ENCODE peak calls at places on chromosomes 7 and 10, in four cellular contexts. G, P, C and W are unnamed samples.

GRCh38 chr7:124155400-124156022 is 122.6 kb upstream of the TMEM229A start:
- DNase-seq in G (peak), P (no peak), C (no peak), W (no peak)

GRCh38 chr7:96497567-96497966 is 175.7 kb upstream of the SLC25A13 start:
- DNase-seq in G (no peak), P (no peak), C (no peak), W (no peak)

GRCh38 chr10:5891009-5891408 is 966 bp downstream of the FBH1 start:
- DNase-seq in G (no peak), P (no peak), C (no peak), W (no peak)

GRCh38 chr7:25391295-25391861 is 163.1 kb upstream of the NPVF start:
- DNase-seq in G (peak), P (no peak), C (no peak), W (no peak)

GRCh38 chr10:75505293-75505692 is 73.9 kb downstream of the LRMDA start:
- DNase-seq in G (no peak), P (no peak), C (no peak), W (no peak)

GRCh38 chr10:12448340-12448728 is 99.0 kb downstream of the CAMK1D start:
- DNase-seq in G (no peak), P (no peak), C (no peak), W (no peak)

GRCh38 chr10:80454526-80455460 is 683 bp downstream of the TSPAN14 start:
- DNase-seq in G (no peak), P (peak), C (peak), W (no peak)

GRCh38 chr7:30740417-30741181 is 11.3 kb upstream of the INMT start:
- DNase-seq in G (peak), P (peak), C (no peak), W (no peak)

GRCh38 chr10:71439670-71440425 is 43.1 kb downstream of the CDH23 start:
- DNase-seq in G (no peak), P (no peak), C (no peak), W (no peak)

GRCh38 chr7:106895246-106895864 is 30.3 kb downstream of the PIK3CG start:
- DNase-seq in G (no peak), P (no peak), C (no peak), W (no peak)

GRCh38 chr10:24034571-24034970 is 174.4 kb upstream of the KIAA1217 start:
- DNase-seq in G (no peak), P (peak), C (no peak), W (no peak)

GRCh38 chr10:22708772-22709171 is 5.6 kb downstream of the PIP4K2A start:
- DNase-seq in G (no peak), P (no peak), C (no peak), W (no peak)

GRCh38 chr10:103967433-103968142 is 648 bp downstream of the SLK start:
- DNase-seq in G (peak), P (no peak), C (no peak), W (no peak)

GRCh38 chr7:44461387-44461786 is 29.1 kb downstream of the NUDCD3 start:
- DNase-seq in G (peak), P (no peak), C (no peak), W (no peak)

GRCh38 chr7:96855139-96855538 is 145.5 kb upstream of the SEM1 start:
- DNase-seq in G (no peak), P (no peak), C (no peak), W (no peak)

GRCh38 chr7:19061331-19061730 is 56.1 kb downstream of the TWIST1 start:
- DNase-seq in G (no peak), P (no peak), C (no peak), W (no peak)

GRCh38 chr7:100247152-100247757 is 27.5 kb downstream of the PVRIG start:
- DNase-seq in G (peak), P (peak), C (no peak), W (no peak)

GRCh38 chr7:89621925-89622641 is 532.2 kb upstream of the STEAP1 start:
- DNase-seq in G (no peak), P (no peak), C (no peak), W (no peak)

GRCh38 chr10:103768345-103768744 is 87.0 kb downstream of the SH3PXD2A start:
- DNase-seq in G (no peak), P (no peak), C (no peak), W (no peak)

GRCh38 chr7:14899065-14899464 is 3.5 kb downstream of the DGKB start:
- DNase-seq in G (no peak), P (no peak), C (no peak), W (no peak)

GRCh38 chr7:17939670-17940301 is 508 bp downstream of the SNX13 start:
- DNase-seq in G (peak), P (peak), C (peak), W (no peak)

GRCh38 chr7:1810961-1811849 is 141.1 kb downstream of the ELFN1 start:
- DNase-seq in G (no peak), P (no peak), C (no peak), W (no peak)

GRCh38 chr7:1857487-1858425 is 187.7 kb downstream of the ELFN1 start:
- DNase-seq in G (no peak), P (no peak), C (peak), W (no peak)

GRCh38 chr7:98257701-98258100 is 5.7 kb upstream of the TECPR1 start:
- DNase-seq in G (no peak), P (no peak), C (no peak), W (no peak)

GRCh38 chr7:112985377-112985987 is 101.1 kb downstream of the GPR85 start:
- DNase-seq in G (peak), P (no peak), C (no peak), W (no peak)

DNA sequence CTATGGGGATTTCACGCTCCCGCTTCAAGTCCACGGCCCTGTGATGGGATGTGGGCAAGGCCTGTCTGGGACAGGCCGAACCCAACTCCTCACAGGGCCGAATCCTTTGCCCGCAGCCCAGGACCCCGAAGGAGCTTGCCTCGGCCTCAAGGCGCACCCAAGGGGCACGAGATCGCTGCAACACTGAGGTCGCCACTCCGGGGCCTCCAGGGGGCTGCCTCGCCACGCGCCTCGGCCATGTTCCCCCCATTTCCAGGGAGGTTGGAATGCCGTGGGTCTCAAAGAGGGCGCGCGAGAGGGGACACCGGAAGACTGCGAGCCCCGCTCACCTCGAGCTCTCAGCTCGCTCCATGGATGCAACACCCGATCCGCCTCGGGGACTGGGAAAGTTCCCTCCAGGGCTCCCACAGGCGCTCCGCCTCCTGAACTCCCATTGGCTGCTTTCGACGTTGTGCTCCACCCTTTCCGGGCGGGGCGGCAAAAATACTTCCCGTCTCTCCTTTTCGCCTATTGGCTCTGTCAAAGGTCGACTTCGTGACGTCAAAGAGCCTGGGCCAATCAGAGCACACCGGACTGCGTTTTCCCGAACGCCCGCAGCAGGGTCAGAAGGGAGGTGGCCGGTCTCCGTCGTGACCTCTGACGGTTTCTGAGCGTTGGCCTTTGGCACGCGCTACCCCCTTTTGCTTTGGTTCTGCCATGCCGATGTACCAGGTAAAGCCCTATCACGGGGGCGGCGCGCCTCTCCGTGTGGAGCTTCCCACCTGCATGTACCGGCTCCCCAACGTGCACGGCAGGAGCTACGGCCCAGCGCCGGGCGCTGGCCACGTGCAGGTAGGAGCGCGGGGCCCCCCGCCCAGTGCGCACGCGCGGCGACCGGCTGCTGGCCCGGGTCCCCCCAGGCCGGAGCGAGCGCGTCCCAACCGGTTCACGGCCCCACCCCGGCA is at the start of the genes AIMP2 and PMS2:
- DNase-seq in G (peak), P (peak), C (peak), W (peak)
- TF ChIP-seq CTCF in G (no peak), P (no peak), C (no peak), W (no peak)

DNA sequence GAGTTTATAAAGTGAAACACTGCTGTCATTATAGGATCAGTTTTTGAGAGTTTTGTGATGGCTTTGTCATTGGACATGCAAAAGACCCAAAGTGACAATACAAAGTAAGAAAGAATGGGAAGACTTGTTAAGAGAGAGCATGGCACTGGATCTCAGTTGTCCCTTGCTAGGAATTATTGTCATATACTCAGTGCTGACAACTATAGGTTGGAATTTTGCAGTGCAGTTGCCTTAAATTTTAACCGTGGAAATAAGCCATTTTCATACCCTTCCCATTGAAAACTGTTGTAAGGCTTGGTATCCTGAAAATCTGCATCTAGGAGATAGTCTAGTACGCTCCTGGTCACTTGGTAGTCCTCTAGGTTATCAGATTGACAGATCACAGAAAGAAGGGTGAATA is 1156.7 kb downstream of the GATA3 start:
- DNase-seq in G (no peak), P (no peak), C (no peak), W (no peak)
- TF ChIP-seq CTCF in G (peak), P (peak), C (no peak), W (no peak)

DNA sequence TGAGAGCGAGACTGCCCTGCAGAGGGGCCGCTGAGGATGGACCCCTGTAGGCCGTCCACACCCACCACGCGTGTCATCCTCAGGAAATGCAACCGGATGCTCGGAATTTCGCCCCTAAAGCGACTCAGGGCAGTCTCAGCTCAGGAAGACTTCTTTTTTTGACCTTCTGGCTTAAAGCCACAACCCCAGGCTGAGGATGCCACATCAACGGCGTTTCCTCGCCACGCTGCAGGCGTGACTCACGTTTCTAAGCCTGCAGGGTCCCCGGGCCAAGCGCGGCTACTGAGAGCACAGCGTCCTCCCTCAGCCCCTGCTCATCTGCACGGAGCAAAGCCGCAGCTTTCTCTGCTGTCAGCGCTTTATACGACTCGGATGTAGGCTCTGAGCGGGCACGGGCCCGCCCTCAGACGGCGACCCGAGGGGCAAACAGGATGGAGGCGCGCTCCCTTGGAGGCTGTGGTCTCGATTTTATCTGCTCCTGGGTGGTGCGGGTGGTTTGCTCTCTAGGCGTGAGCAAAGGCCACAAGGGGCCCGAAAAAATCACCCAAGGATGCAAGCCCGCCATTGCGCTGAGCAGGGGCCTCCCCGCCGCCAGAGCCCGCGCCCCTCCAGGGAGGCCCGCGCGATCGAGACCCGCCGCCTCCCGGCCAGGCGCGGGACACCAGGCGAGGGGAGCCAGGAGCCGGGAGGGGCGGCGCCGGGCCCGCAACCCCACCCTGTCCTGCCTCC is 726 bp upstream of the INSIG1 start:
- DNase-seq in G (peak), P (peak), C (peak), W (no peak)
- TF ChIP-seq CTCF in G (no peak), P (no peak), C (peak), W (peak)

DNA sequence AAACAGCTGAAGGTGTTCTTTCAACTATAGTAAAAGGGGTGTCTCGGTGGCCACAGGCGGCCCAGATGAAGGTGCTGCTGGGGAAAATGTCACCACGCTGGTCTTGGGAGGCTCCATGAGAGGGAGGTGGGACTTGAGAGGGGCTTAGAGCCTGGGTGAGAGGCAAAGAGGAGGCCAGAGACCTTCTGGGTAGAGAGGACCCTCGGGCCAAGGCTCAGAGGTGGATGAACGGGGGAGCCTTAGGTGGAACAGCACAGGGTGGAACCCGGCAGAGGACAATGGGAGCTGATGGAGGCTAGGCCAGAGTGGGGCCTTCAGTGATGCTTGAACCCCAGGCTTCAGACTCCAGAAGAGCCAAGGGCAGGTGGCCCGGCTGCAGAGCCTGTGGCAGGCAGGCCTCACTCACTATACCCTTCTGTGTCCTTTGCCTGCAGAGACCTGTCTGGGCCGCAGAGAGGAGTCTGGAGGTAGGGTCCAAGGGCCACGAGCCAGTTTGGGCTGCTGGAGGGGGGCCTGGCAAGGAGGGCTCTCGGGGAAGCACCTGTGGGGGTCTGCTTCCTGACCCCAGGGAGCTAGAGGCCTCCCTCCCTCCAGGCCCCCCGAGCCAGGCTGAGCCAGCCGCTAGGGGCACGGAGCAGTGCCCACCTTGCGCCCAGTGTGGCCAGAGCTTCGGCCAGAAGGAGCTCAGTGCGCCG is 32.1 kb downstream of the ZNF783 start:
- DNase-seq in G (no peak), P (no peak), C (no peak), W (no peak)
- TF ChIP-seq CTCF in G (no peak), P (no peak), C (no peak), W (no peak)

GRCh38 chr10:88120075-88120474 is 256.6 kb downstream of the PTEN start:
- DNase-seq in G (no peak), P (no peak), C (no peak), W (no peak)

GRCh38 chr10:88116491-88116890 is 253.1 kb downstream of the PTEN start:
- DNase-seq in G (peak), P (no peak), C (no peak), W (no peak)

GRCh38 chr10:88117227-88117626 is 253.8 kb downstream of the PTEN start:
- DNase-seq in G (no peak), P (no peak), C (no peak), W (no peak)

GRCh38 chr10:88118769-88119559 is 255.5 kb downstream of the PTEN start:
- DNase-seq in G (no peak), P (no peak), C (no peak), W (no peak)

DNA sequence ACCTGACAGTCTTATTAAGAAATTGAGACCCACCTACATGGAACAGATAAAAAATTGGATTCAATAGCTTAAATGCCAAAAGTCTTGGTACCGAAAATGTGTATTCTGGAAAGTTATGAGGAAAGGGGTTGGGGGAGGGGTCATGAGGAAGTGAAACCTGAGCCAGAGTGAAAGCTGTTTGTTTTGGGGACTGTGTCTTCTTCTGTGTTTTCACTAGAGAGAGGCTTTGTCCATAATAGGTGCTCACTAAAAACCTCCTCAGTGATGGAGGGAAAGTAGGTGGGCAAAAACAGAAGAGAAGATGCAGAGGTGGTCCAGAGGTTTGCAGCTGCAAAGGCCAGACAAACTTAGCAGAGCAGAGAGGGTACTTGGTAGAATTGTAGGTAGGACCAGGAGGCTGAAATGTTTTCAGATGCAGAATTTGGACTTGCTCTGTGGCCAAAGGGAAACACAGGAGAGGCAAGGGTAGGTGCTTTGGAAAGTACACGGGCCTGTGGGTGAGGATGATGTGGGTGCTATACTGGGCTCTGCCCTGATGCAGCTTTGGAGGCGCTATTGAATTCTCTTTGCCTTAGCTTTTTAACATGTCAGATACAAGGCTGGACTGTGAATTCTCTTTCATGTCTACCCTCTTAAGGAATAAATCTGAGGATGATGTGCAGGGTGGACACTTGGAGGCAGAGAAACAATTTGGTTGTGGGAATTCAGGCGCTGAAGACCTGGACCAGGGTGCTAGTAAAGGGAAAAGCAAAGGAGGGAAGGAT is 254.6 kb downstream of the PTEN start:
- DNase-seq in G (no peak), P (no peak), C (peak), W (no peak)
- TF ChIP-seq CTCF in G (peak), P (no peak), C (no peak), W (peak)

GRCh38 chr7:85833071-85833470 is 646.2 kb upstream of the SEMA3D start:
- DNase-seq in G (peak), P (no peak), C (no peak), W (no peak)

GRCh38 chr7:85828654-85829053 is 641.8 kb upstream of the SEMA3D start:
- DNase-seq in G (no peak), P (no peak), C (no peak), W (no peak)

GRCh38 chr7:85829176-85829575 is 642.3 kb upstream of the SEMA3D start:
- DNase-seq in G (no peak), P (no peak), C (no peak), W (no peak)

GRCh38 chr7:85830982-85831381 is 644.1 kb upstream of the SEMA3D start:
- DNase-seq in G (no peak), P (no peak), C (no peak), W (no peak)

GRCh38 chr7:85829817-85830432 is 643.1 kb upstream of the SEMA3D start:
- DNase-seq in G (peak), P (no peak), C (no peak), W (no peak)
- TF ChIP-seq CTCF in G (peak), P (no peak), C (no peak), W (peak)

GRCh38 chr7:138097064-138097741 is 20.9 kb downstream of the AKR1D1 start:
- DNase-seq in G (peak), P (peak), C (no peak), W (no peak)
- TF ChIP-seq CTCF in G (peak), P (peak), C (peak), W (peak)

DNA sequence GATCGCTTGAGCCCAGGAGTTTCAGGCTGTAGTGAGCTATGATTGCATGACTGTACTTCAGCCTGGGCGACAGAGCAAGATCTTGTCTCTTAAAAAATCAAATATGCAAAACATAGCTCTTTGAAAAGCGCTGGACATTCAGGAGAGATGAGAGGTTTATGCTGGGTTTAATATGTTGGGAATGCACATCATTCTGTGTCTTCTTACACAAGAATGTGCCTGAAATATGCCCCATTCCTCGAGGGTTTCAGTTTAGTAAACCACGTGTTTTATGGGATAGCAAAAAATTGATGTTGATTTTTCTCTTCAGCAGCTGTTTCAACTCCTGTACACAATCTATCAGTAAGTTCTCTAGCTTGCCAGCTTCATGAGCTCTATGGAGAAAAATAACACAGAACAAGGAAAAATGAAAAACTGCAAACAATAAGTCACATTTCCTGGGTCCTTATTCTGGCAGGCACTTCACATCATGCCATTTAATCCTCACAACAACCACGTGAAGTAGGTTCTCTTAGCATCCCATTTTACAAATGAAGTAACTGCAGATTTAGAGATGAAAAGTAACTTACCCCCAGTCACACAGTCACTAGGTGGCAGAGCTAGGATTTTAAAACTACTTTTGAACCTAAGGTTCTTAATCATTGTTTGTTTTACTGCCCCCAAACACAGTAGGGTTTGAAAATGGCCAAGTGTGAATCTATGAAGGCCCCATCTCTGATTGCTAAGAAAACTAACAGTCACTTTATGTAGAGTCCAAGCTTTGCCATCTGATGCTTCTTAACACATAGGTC is 423.6 kb downstream of the PHTF2 start:
- DNase-seq in G (no peak), P (no peak), C (no peak), W (no peak)
- TF ChIP-seq CTCF in G (no peak), P (no peak), C (no peak), W (no peak)

GRCh38 chr10:50275650-50276235 is 24.4 kb upstream of the ASAH2 start:
- DNase-seq in G (no peak), P (peak), C (no peak), W (no peak)

GRCh38 chr10:50272531-50272930 is 21.2 kb upstream of the ASAH2 start:
- DNase-seq in G (no peak), P (no peak), C (no peak), W (no peak)

GRCh38 chr10:50271564-50272250 is 20.4 kb upstream of the ASAH2 start:
- DNase-seq in G (no peak), P (no peak), C (no peak), W (no peak)
- TF ChIP-seq CTCF in G (no peak), P (no peak), C (no peak), W (no peak)